ENCODE peak calls at places on chromosome 12, in four cellular contexts. V is mesendoderm, F is H9, S is H1. P is an unnamed sample.

GRCh38 chr12:104384141-104384880 is 72.4 kb upstream of the CHST11 start:
- DNase-seq in V (no peak), S (no peak), F (no peak), P (no peak)

GRCh38 chr12:70571705-70572269 is 65.4 kb downstream of the PTPRB start:
- DNase-seq in V (no peak), F (no peak), S (no peak), P (peak)

GRCh38 chr12:7782055-7782454 is 7.1 kb upstream of the NANOG start:
- DNase-seq in V (no peak), S (no peak), F (no peak), P (no peak)

GRCh38 chr12:70883855-70884254 is 36.7 kb downstream of the PTPRR start:
- DNase-seq in F (no peak), S (no peak), V (peak), P (no peak)

GRCh38 chr12:108140501-108140900 is 11.4 kb downstream of the WSCD2 start:
- DNase-seq in V (no peak), S (no peak), F (no peak), P (no peak)

GRCh38 chr12:53048780-53049401 is 974 bp upstream of the TNS2 start:
- DNase-seq in V (peak), F (peak), S (no peak), P (peak)

GRCh38 chr12:113803829-113804140 is 162.3 kb downstream of the RBM19 start:
- DNase-seq in V (no peak), S (no peak), F (no peak), P (no peak)

GRCh38 chr12:63149884-63150254 is 1.1 kb downstream of the AVPR1A start:
- DNase-seq in S (no peak), V (no peak), F (no peak), P (no peak)

GRCh38 chr12:26119391-26119981 is 5.4 kb downstream of the BHLHE41 start:
- DNase-seq in S (no peak), F (no peak), V (peak), P (peak)

GRCh38 chr12:53005215-53005985 is 856 bp upstream of the EIF4B start:
- DNase-seq in F (no peak), V (peak), S (peak), P (no peak)

GRCh38 chr12:46402451-46402850 is 29.9 kb upstream of the SLC38A2 start:
- DNase-seq in V (no peak), F (no peak), S (no peak), P (peak)

GRCh38 chr12:50618864-50619609 is 114.3 kb downstream of the DIP2B start:
- DNase-seq in F (no peak), V (peak), S (no peak), P (peak)

GRCh38 chr12:48003226-48004038 is 844 bp downstream of the COL2A1 start:
- DNase-seq in S (no peak), V (no peak), F (peak), P (no peak)

GRCh38 chr12:31803306-31804184 is 74.7 kb upstream of the AMN1 start:
- DNase-seq in F (no peak), S (no peak), V (peak), P (no peak)

GRCh38 chr12:110687770-110688169 is 1.1 kb downstream of the HVCN1 start:
- DNase-seq in S (no peak), V (no peak), F (no peak), P (no peak)

GRCh38 chr12:64404470-64405446 is 566 bp downstream of the XPOT start:
- DNase-seq in S (peak), F (peak), V (peak), P (peak)

GRCh38 chr12:130838284-130838950 is 633 bp downstream of the STX2 start:
- DNase-seq in F (peak), S (peak), V (peak), P (no peak)

GRCh38 chr12:51721281-51721940 is 127.1 kb downstream of the FIGNL2 start:
- DNase-seq in F (peak), S (peak), V (peak), P (peak)

GRCh38 chr12:40105515-40106201 is at the start of gene SLC2A13:
- DNase-seq in F (peak), S (peak), V (peak), P (peak)

GRCh38 chr12:58537278-58537677 is 383.0 kb downstream of the LRIG3 start:
- DNase-seq in F (no peak), V (no peak), S (no peak), P (peak)

GRCh38 chr12:56385873-56386272 is 23.2 kb upstream of the APOF start:
- DNase-seq in S (no peak), F (no peak), V (no peak), P (no peak)

GRCh38 chr12:95674631-95675030 is 115.9 kb downstream of the NTN4 start:
- DNase-seq in V (no peak), S (no peak), F (no peak), P (no peak)

GRCh38 chr12:54159549-54159948 is 29.2 kb downstream of the SMUG1 start:
- DNase-seq in S (no peak), V (no peak), F (no peak), P (no peak)

GRCh38 chr12:109723311-109723791 is 9.7 kb downstream of the FAM222A start:
- DNase-seq in F (no peak), S (no peak), V (no peak), P (no peak)

GRCh38 chr12:9039397-9039977 is 50.1 kb downstream of the KLRG1 start:
- DNase-seq in S (no peak), V (peak), F (no peak), P (peak)

GRCh38 chr12:46389130-46389616 is 16.6 kb upstream of the SLC38A2 start:
- DNase-seq in F (no peak), V (no peak), S (no peak), P (peak)

GRCh38 chr12:93025145-93026103 is 96.3 kb upstream of the EEA1 start:
- DNase-seq in F (no peak), S (no peak), V (peak), P (peak)

GRCh38 chr12:93029091-93029490 is 100.0 kb upstream of the EEA1 start:
- DNase-seq in V (no peak), S (no peak), F (no peak), P (no peak)

GRCh38 chr12:93033948-93034347 is 104.9 kb upstream of the EEA1 start:
- DNase-seq in V (no peak), F (no peak), S (no peak), P (no peak)

GRCh38 chr12:93032748-93033147 is 103.7 kb upstream of the EEA1 start:
- DNase-seq in F (no peak), S (no peak), V (no peak), P (peak)

GRCh38 chr12:93031028-93031427 is 101.9 kb upstream of the EEA1 start:
- DNase-seq in F (no peak), V (no peak), S (no peak), P (no peak)
- H3K56ac ChIP-seq in F (no peak), V (no peak), S (no peak), P (no peak)

GRCh38 chr12:120563495-120563894 is 17.7 kb downstream of the POP5 start:
- DNase-seq in S (no peak), F (no peak), V (no peak), P (no peak)

GRCh38 chr12:120562906-120563305 is 18.3 kb downstream of the POP5 start:
- DNase-seq in F (no peak), S (no peak), V (no peak), P (no peak)
- H3K56ac ChIP-seq in F (no peak), S (no peak), V (no peak), P (no peak)

GRCh38 chr12:2333516-2333915 is 280.7 kb downstream of the CACNA1C start:
- DNase-seq in F (no peak), V (no peak), S (no peak), P (no peak)
- H3K56ac ChIP-seq in F (no peak), V (no peak), S (no peak), P (no peak)

DNA sequence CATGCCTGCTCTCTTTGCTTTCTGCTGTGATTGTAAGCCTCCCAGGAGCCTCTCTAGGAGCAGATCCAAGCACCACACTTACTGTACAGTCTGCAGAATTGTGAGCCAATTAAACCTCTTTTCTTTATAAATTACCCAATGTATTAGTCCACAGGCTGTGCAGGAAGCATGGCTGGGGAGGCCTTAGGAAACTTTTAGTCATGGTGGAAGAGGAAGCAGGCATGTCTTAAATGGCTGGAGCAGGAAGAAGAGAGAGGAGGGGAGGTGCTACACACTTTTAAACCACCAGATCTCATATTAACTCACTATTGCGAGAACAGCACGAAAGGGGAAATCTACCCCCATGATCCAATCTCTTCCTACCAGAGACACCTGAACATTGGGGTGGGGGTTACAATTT is 108.9 kb downstream of the DERA start:
- DNase-seq in V (no peak), F (no peak), S (no peak), P (no peak)
- H3K56ac ChIP-seq in V (no peak), F (no peak), S (no peak), P (no peak)

GRCh38 chr12:19755141-19755540 is 315.8 kb downstream of the AEBP2 start:
- DNase-seq in F (no peak), V (no peak), S (no peak), P (no peak)
- H3K56ac ChIP-seq in F (no peak), V (no peak), S (no peak), P (no peak)